ENCODE peak calls at places on chromosome 13, in six cellular contexts. U is upper lobe of left lung, N is HepG2, Z is body of pancreas, A is uterus, M is NB4. Q is an unnamed sample.

GRCh38 chr13:29505511-29505910 is 90.0 kb downstream of the SLC7A1 start:
- DNase-seq in U (no peak), N (no peak), Z (no peak), A (no peak), M (no peak), Q (no peak)

GRCh38 chr13:29587645-29588044 is 7.8 kb downstream of the SLC7A1 start:
- DNase-seq in U (no peak), N (no peak), Z (no peak), A (peak; percentile 36), M (no peak), Q (no peak)

GRCh38 chr13:52010890-52011689 is at the start of gene ATP7B:
- DNase-seq in U (peak; percentile 63), N (peak; percentile 49), Z (peak; percentile 24), A (peak; percentile 24), M (peak; percentile 58), Q (peak; percentile 90)

GRCh38 chr13:36673838-36674326 is at the start of gene SERTM1:
- DNase-seq in U (peak; percentile 86), N (no peak), Z (no peak), A (peak; percentile 74), M (no peak), Q (no peak)

GRCh38 chr13:43085545-43085944 is 62.2 kb downstream of the DNAJC15 start:
- DNase-seq in U (no peak), N (no peak), Z (no peak), A (no peak), M (peak; percentile 17), Q (no peak)

GRCh38 chr13:107202371-107203023 is 634.6 kb upstream of the ARGLU1 start:
- DNase-seq in U (no peak), N (peak; percentile 54), Z (peak; percentile 10), A (no peak), M (no peak), Q (peak; percentile 56)

GRCh38 chr13:59823495-59823894 is 340.2 kb downstream of the DIAPH3 start:
- DNase-seq in U (no peak), N (no peak), Z (no peak), A (no peak), M (no peak), Q (no peak)

GRCh38 chr13:104491951-104492350 is 1425.7 kb upstream of the SLC10A2 start:
- DNase-seq in U (no peak), N (no peak), Z (no peak), A (no peak), M (no peak), Q (no peak)

GRCh38 chr13:29707876-29708543 is 112.5 kb upstream of the SLC7A1 start:
- DNase-seq in U (no peak), N (peak; percentile 44), Z (peak; percentile 69), A (no peak), M (peak; percentile 82), Q (no peak)

GRCh38 chr13:72788831-72789230 is 6.9 kb downstream of the PIBF1 start:
- DNase-seq in U (no peak), N (no peak), Z (no peak), A (no peak), M (no peak), Q (no peak)

GRCh38 chr13:94997126-94997525 is 284.8 kb upstream of the SOX21 start:
- DNase-seq in U (no peak), N (no peak), Z (no peak), A (no peak), M (no peak), Q (no peak)

GRCh38 chr13:91045351-91046034 is 302.0 kb upstream of the MIR17HG start:
- DNase-seq in U (no peak), N (no peak), Z (no peak), A (no peak), M (peak; percentile 19), Q (no peak)

GRCh38 chr13:96179309-96179708 is 89.4 kb downstream of the HS6ST3 start:
- DNase-seq in U (no peak), N (no peak), Z (no peak), A (no peak), M (no peak), Q (no peak)

GRCh38 chr13:25135896-25136295 is 36.2 kb downstream of the AMER2 start:
- DNase-seq in U (no peak), N (no peak), Z (no peak), A (no peak), M (no peak), Q (no peak)

GRCh38 chr13:41019027-41019487 is at the start of gene ELF1:
- DNase-seq in U (no peak), N (peak; percentile 65), Z (peak; percentile 74), A (no peak), M (peak; percentile 93), Q (no peak)

GRCh38 chr13:40755082-40755755 is 15.8 kb downstream of the MRPS31 start:
- DNase-seq in U (no peak), N (no peak), Z (no peak), A (no peak), M (no peak), Q (no peak)

GRCh38 chr13:52737900-52738299 is 1.7 kb downstream of the CNMD start:
- DNase-seq in U (no peak), N (no peak), Z (no peak), A (no peak), M (no peak), Q (no peak)

GRCh38 chr13:34816543-34816942 is 125.5 kb upstream of the NBEA start:
- DNase-seq in U (no peak), N (no peak), Z (no peak), A (no peak), M (no peak), Q (no peak)

GRCh38 chr13:99150575-99151370 is 49.9 kb upstream of the UBAC2 start:
- DNase-seq in U (no peak), N (no peak), Z (no peak), A (no peak), M (no peak), Q (no peak)

GRCh38 chr13:113914333-113915011 is 50.6 kb upstream of the GAS6 start:
- DNase-seq in U (no peak), N (no peak), Z (no peak), A (no peak), M (no peak), Q (peak; percentile 70)

GRCh38 chr13:29847501-29847983 is 2.9 kb downstream of the UBL3 start:
- DNase-seq in U (no peak), N (peak; percentile 37), Z (peak; percentile 34), A (no peak), M (peak; percentile 24), Q (peak; percentile 36)

GRCh38 chr13:75197803-75198202 is 284.2 kb downstream of the TBC1D4 start:
- DNase-seq in U (no peak), N (no peak), Z (no peak), A (no peak), M (no peak), Q (no peak)

GRCh38 chr13:113029487-113030258 is 60.7 kb downstream of the MCF2L start:
- DNase-seq in U (peak; percentile 91), N (peak; percentile 25), Z (peak; percentile 61), A (no peak), M (peak; percentile 47), Q (no peak)

GRCh38 chr13:36414461-36414860 is 17.8 kb upstream of the CCNA1 start:
- DNase-seq in U (no peak), N (no peak), Z (no peak), A (no peak), M (peak; percentile 87), Q (no peak)

GRCh38 chr13:75173457-75174356 is 308.3 kb downstream of the TBC1D4 start:
- DNase-seq in U (no peak), N (peak; percentile 35), Z (no peak), A (no peak), M (no peak), Q (no peak)

GRCh38 chr13:110705826-110706569 is at the start of gene CARS2:
- DNase-seq in U (peak; percentile 98), N (peak; percentile 94), Z (peak; percentile 98), A (peak; percentile 96), M (peak; percentile 99), Q (peak; percentile 99)
- TF ChIP-seq POLR2A in U (peak; percentile 72), N (peak; percentile 78), Z (peak; percentile 78), A (peak; percentile 47), M (peak; percentile 88), Q (peak; percentile 15)

DNA sequence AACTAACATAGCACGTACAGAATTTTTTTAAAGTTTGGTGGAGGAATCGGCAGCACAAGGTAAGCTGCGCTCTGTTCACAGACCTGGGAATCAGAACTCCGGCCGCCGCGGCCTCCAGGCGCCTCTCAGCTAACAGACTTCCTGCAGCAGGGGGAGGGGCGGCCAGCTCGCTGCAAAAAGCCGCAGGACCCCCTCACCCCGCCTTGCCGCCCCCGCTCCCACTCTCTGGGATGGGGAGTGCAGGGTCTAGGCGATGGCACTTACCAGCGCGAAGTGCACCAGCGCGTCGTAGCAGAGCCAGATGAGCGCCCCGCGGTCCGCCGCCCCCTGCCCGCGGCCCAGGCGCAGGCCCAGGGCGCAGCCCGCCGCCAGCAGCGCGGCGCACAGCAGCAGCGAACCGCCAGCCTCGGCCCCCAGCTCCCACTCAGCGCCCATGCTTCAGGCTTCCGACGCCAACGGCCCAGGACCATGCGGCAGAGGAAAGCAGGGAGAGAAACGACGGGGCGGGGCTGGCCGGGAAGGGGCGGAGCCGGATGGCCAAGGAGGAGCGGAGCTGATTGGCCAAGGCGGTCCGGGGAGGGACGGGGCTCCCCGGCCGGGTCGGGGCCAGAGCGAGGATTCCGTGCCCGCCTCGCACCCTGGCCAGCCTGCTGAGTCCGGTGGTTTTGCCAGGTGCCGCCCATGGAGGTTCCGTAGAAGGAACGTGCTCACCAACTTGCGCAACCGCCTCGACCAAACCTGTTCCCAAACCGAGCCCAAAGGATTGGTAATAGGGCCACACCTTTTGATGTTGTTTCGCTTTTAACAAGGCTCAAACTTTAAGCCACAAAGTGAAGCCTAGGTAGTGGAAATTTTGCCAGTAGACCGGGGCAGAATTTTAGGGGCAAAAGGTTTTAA is at the start of gene EBPL:
- DNase-seq in U (peak; percentile 99), N (peak; percentile 86), Z (peak; percentile 96), A (peak; percentile 95), M (peak; percentile 98), Q (peak; percentile 99)
- TF ChIP-seq CTCF in U (peak; percentile 14), N (no peak), Z (no peak), A (no peak), M (no peak), Q (no peak)

DNA sequence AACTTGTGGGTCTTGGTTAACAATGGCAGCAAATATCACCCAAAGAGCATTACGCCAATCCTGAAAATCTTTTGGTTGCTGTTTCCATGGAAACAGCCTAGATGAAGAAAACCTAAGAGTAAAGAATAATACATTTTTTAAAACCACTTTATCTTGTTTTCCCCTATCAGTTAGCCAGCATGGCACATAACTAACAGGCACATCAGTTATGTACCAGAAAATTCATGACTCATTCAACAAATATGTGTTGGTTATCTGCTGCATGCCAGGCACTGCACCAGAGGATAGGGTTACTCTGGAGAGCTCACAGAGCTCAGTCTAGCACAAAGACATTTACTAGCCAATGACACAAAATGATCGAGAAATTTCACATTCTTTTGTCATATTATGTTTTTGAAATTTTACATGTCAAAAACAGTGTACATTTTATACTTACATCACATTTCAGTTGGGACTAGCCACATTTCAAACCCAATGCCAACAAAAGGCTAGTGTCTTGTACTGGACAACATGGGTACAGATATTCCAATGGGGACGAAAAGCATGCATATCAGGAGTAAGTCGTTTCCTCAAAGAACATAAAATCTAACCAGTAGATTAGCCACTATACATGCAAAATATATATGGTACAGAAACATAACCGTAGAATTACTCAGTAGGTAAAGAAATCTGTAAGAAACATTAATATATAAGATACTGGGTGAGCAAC is 20.3 kb downstream of the LNX2 start:
- DNase-seq in U (no peak), N (peak; percentile 67), Z (peak; percentile 45), A (no peak), M (no peak), Q (no peak)
- H3K4me3 ChIP-seq in U (no peak overlapping the region), N (no peak overlapping the region), Z (no peak overlapping the region), A (no peak overlapping the region), M (no peak overlapping the region), Q (no peak overlapping the region)

DNA sequence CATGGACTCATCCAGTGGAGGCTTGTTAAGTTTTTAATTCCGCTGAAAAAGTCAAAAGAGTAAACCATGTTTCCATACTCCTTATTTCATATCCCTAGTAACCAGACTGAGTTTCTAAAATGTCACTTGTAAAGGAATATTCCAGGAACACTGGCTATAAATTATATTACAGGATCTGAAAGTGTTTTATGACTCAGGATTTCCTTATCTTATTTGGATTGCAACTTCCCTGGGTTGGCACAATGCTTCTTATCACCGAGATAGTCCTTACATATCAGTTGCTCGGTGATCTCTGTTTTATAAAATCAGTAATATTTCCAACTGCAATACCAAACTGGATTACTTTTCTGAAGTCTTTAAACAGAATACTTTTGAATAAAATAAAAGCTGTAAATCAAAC is 180.3 kb upstream of the TSC22D1 start:
- DNase-seq in U (no peak), N (no peak), Z (no peak), A (no peak), M (no peak), Q (no peak)
- TF ChIP-seq POLR2A in U (no peak), N (no peak), Z (no peak), A (no peak), M (no peak), Q (no peak)

Q was measured in lower leg skin.